ENCODE peak calls at places on chromosomes 4 and X, in ten cellular contexts. T is left colon, B is T1000, D is endodermal cell, A is sciatic nerve, Y is WTC11, K is Daoy, Q is amniotic epithelial cell, L is neural crest cell, P is amniotic stem cell. W is an unnamed sample.
A peak's percentile ranks its signal among the peaks of the same experiment; 100 is the strongest.

GRCh38 chr4:172009461-172009860 is 196.3 kb downstream of the GALNTL6 start:
- DNase-seq in T (no peak), B (no peak), D (no peak), A (no peak), Y (no peak), K (no peak), Q (peak; percentile 44), L (no peak), P (no peak), W (no peak)

GRCh38 chrX:11364835-11365234 is 71.6 kb downstream of the AMELX start:
- DNase-seq in T (no peak), B (no peak), D (no peak), A (no peak), Y (no peak), K (no peak), Q (no peak), L (no peak), P (no peak), W (no peak)

GRCh38 chr4:18366762-18367358 is 345.3 kb upstream of the LCORL start:
- DNase-seq in T (no peak), B (no peak), D (peak; percentile 49), A (no peak), Y (no peak), K (no peak), Q (peak; percentile 27), L (no peak), P (no peak), W (peak; percentile 6)

GRCh38 chr4:186657766-186658165 is 65.9 kb downstream of the FAT1 start:
- DNase-seq in T (no peak), B (no peak), D (no peak), A (no peak), Y (no peak), K (no peak), Q (no peak), L (no peak), P (no peak), W (no peak)

GRCh38 chr4:17059192-17059634 is 160.8 kb upstream of the LDB2 start:
- DNase-seq in T (no peak), B (no peak), D (no peak), A (peak; percentile 63), Y (no peak), K (no peak), Q (no peak), L (no peak), P (peak; percentile 15), W (no peak)

GRCh38 chr4:70991596-70991995 is 1.9 kb upstream of the DCK start:
- DNase-seq in T (no peak), B (no peak), D (no peak), A (no peak), Y (no peak), K (no peak), Q (no peak), L (no peak), P (no peak), W (no peak)

GRCh38 chr4:6701371-6701770 is 7.7 kb downstream of the S100P start:
- DNase-seq in T (peak; percentile 14), B (no peak), D (peak; percentile 91), A (no peak), Y (peak; percentile 86), K (peak; percentile 31), Q (no peak), L (no peak), P (no peak), W (no peak)

GRCh38 chrX:25427873-25428555 is 412.2 kb upstream of the ARX start:
- DNase-seq in T (no peak), B (no peak), D (peak; percentile 87), A (no peak), Y (peak; percentile 67), K (no peak), Q (no peak), L (no peak), P (no peak), W (no peak)

GRCh38 chr4:174520655-174521054 is 1.6 kb downstream of the HPGD start:
- DNase-seq in T (no peak), B (no peak), D (no peak), A (no peak), Y (no peak), K (no peak), Q (no peak), L (no peak), P (no peak), W (no peak)

GRCh38 chrX:85963736-85964135 is 83.6 kb downstream of the CHM start:
- DNase-seq in T (no peak), B (no peak), D (peak; percentile 54), A (no peak), Y (no peak), K (peak; percentile 5), Q (peak; percentile 72), L (no peak), P (no peak), W (no peak)

GRCh38 chr4:143539670-143540023 is 26.1 kb downstream of the SMARCA5 start:
- DNase-seq in T (no peak), B (no peak), D (no peak), A (no peak), Y (no peak), K (no peak), Q (no peak), L (no peak), P (no peak), W (no peak)

GRCh38 chrX:73840120-73840924 is 277.3 kb downstream of the CHIC1 start:
- DNase-seq in T (no peak), B (no peak), D (no peak), A (no peak), Y (no peak), K (no peak), Q (no peak), L (no peak), P (no peak), W (no peak)

W was measured in memory B cell.